ENCODE peak calls at places on chromosome 17, in four cellular contexts. U, R, H and S are unnamed samples.
A peak's percentile ranks its signal among the peaks of the same experiment; 100 is the strongest.

GRCh38 chr17:4329838-4330237 is 36.6 kb downstream of the UBE2G1 start:
- DNase-seq in U (no peak), R (peak; percentile 91), H (peak; percentile 78), S (no peak)

GRCh38 chr17:21278304-21279197 is 6.0 kb upstream of the MAP2K3 start:
- DNase-seq in U (no peak), R (peak; percentile 52), H (no peak), S (no peak)

GRCh38 chr17:62995377-62995885 is 29.4 kb downstream of the TANC2 start:
- DNase-seq in U (no peak), R (peak; percentile 33), H (peak; percentile 10), S (no peak)

GRCh38 chr17:9291912-9292562 is 270.7 kb downstream of the NTN1 start:
- DNase-seq in U (no peak), R (peak; percentile 31), H (no peak), S (peak; percentile 14)

GRCh38 chr17:79627184-79627765 is 16.4 kb upstream of the RBFOX3 start:
- DNase-seq in U (no peak), R (no peak), H (no peak), S (peak; percentile 4)

GRCh38 chr17:19237389-19238166 is 412 bp downstream of the EPN2 start:
- DNase-seq in U (no peak), R (no peak), H (no peak), S (peak; percentile 39)

GRCh38 chr17:79095345-79096055 is 20.9 kb downstream of the ENGASE start:
- DNase-seq in U (no peak), R (no peak), H (no peak), S (no peak)

GRCh38 chr17:41773190-41773588 is 13.3 kb downstream of the JUP start:
- DNase-seq in U (no peak), R (peak; percentile 59), H (peak; percentile 71), S (no peak)

GRCh38 chr17:57440522-57441269 is 184.4 kb downstream of the MSI2 start:
- DNase-seq in U (no peak), R (peak; percentile 47), H (no peak), S (peak; percentile 28)

GRCh38 chr17:4142107-4142900 is 526 bp downstream of the ZZEF1 start:
- DNase-seq in U (no peak), R (peak; percentile 29), H (no peak), S (no peak)

GRCh38 chr17:78697846-78698343 is 84.2 kb downstream of the CYTH1 start:
- DNase-seq in U (no peak), R (no peak), H (no peak), S (no peak)

GRCh38 chr17:38704645-38705522 is at the start of gene MLLT6:
- DNase-seq in U (no peak), R (peak; percentile 76), H (no peak), S (peak; percentile 52)

GRCh38 chr17:27552467-27552779 is 78.6 kb upstream of the LGALS9 start:
- DNase-seq in U (no peak), R (peak; percentile 51), H (no peak), S (no peak)

GRCh38 chr17:63946440-63947363 is 14.6 kb upstream of the CD79B start:
- DNase-seq in U (peak; percentile 91), R (peak; percentile 15), H (no peak), S (peak; percentile 43)

GRCh38 chr17:59347975-59348391 is 16.5 kb downstream of the YPEL2 start:
- DNase-seq in U (no peak), R (no peak), H (no peak), S (no peak)

GRCh38 chr17:82327757-82328140 is 5.8 kb downstream of the SECTM1 start:
- DNase-seq in U (no peak), R (no peak), H (no peak), S (no peak)

GRCh38 chr17:14206891-14207290 is 29.8 kb downstream of the CDRT15 start:
- DNase-seq in U (no peak), R (no peak), H (no peak), S (no peak)

GRCh38 chr17:57530508-57530907 is 214.6 kb downstream of the CCDC182 start:
- DNase-seq in U (no peak), R (peak; percentile 50), H (no peak), S (no peak)

GRCh38 chr17:55056530-55056929 is 88.0 kb downstream of the STXBP4 start:
- DNase-seq in U (no peak), R (no peak), H (no peak), S (no peak)

GRCh38 chr17:78781339-78782304 is at the start of gene CYTH1:
- DNase-seq in U (no peak), R (no peak), H (no peak), S (peak; percentile 31)

GRCh38 chr17:37779554-37779953 is 34.7 kb upstream of the HNF1B start:
- DNase-seq in U (no peak), R (peak; percentile 84), H (no peak), S (no peak)

GRCh38 chr17:4199818-4200402 is 56.9 kb downstream of the CYB5D2 start:
- DNase-seq in U (peak; percentile 51), R (peak; percentile 34), H (no peak), S (no peak)

GRCh38 chr17:72600934-72601333 is 480.1 kb downstream of the SOX9 start:
- DNase-seq in U (no peak), R (peak; percentile 76), H (no peak), S (no peak)

GRCh38 chr17:83126275-83126930 is 47.0 kb downstream of the METRNL start:
- DNase-seq in U (no peak), R (no peak), H (no peak), S (no peak)

GRCh38 chr17:38868968-38869646 is 751 bp upstream of the LASP1 start:
- DNase-seq in U (peak; percentile 57), R (peak; percentile 87), H (no peak), S (peak; percentile 94)

GRCh38 chr17:18190629-18191028 is 7.0 kb downstream of the ALKBH5 start:
- DNase-seq in U (no peak), R (no peak), H (no peak), S (no peak)

GRCh38 chr17:18187226-18187625 is 3.6 kb downstream of the ALKBH5 start:
- DNase-seq in U (no peak), R (peak; percentile 42), H (no peak), S (no peak)

GRCh38 chr17:18186271-18186982 is 2.8 kb downstream of the ALKBH5 start:
- DNase-seq in U (no peak), R (peak; percentile 66), H (no peak), S (no peak)

GRCh38 chr17:18185832-18186231 is 2.2 kb downstream of the ALKBH5 start:
- DNase-seq in U (no peak), R (no peak), H (no peak), S (no peak)

DNA sequence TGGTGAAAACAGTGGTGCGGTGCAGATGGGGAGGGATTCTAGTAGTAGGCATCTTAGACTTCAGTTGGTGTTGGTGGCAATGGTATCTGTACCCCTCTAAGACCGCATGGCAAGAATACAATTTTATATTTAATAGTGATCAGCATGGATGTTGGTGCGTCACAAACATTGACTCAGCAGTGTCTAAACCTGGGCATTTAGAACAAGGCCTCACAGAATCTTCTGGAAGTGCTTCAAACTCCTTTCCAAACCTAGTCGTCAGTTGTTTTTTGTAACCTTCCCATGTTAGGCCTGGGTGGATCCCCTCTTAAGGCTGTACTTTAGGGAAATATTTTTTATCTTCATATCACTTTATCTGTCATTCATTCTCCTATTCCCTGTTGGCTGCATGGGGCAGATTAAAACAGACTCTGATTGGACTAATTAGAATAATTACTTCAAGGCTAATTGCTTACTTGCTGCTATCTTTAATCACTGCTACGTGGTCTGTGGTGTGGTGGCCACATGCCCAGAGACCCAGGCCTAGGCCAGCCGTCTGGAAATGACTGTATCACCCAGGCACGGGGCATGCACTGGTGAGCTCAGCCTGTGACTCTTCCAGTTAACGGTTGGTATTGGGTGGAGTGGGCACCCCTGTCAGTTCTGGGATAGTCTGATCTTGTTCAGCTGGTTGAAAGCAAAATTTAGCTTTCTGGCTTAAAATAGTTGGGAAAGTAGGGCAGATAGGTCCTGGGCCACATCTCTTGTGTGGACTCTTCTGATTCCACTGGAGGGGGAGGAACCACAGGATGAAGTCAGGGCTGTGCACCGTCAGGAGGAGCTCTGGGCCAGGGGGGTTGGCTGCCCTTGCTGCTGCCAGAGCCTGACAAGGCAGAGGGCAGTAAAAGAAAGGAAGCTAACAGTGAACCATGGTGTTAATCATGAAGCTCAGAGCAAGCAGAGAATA is 4.5 kb downstream of the ALKBH5 start:
- DNase-seq in U (no peak), R (peak; percentile 58), H (no peak), S (no peak)
- TF ChIP-seq CTCF in U (no peak), R (no peak), H (no peak), S (no peak)

GRCh38 chr17:43757171-43757660 is 1.4 kb downstream of the SOST start:
- DNase-seq in U (no peak), R (no peak), H (no peak), S (no peak)

GRCh38 chr17:43753488-43754129 is 5.0 kb downstream of the SOST start:
- DNase-seq in U (no peak), R (peak; percentile 44), H (no peak), S (no peak)

GRCh38 chr17:43754947-43755346 is 3.6 kb downstream of the SOST start:
- DNase-seq in U (no peak), R (no peak), H (no peak), S (no peak)

GRCh38 chr17:43756176-43756575 is 2.4 kb downstream of the SOST start:
- DNase-seq in U (no peak), R (no peak), H (no peak), S (no peak)

GRCh38 chr17:43755389-43755875 is 3.2 kb downstream of the SOST start:
- DNase-seq in U (no peak), R (no peak), H (no peak), S (peak; percentile 60)
- TF ChIP-seq CTCF in U (no peak), R (no peak), H (no peak), S (peak; percentile 30)

DNA sequence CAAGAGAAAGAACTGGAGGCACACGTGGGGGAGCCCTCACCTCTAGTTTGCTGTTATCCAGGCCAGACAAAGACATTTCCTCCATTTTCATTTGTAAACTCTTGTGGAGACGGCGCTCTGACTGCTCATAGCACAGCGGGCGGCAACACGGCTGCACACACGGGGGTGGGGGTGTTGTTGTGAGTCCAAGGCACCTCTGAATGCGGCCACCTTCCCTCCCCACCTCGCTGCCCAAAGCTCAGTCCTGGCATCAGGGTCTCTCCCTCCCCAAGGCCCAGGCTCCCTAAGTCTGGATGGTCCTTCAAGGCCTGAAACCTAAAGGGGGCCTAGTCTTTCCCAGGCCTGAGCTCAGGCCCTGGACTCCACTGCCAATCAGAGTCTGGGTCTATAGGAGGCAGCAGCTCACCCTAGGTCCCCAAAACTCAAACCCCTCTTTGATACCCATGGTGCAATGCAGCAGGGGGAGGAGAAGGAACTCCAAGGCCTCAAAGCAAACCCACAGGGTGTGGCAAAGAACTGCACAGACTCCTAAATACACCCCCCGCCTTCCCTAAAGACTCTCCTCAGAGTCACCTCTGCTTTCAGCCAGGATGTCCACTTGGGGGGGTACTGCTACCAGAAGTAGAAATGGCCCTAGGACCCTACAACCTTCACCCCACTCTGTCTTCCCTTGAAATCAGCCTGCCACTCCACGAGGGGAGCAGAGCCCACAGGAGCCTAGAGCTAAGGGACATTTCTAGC is 1.5 kb downstream of the ATXN7L3 start:
- DNase-seq in U (no peak), R (peak; percentile 76), H (no peak), S (no peak)
- TF ChIP-seq CTCF in U (no peak), R (peak; percentile 36), H (peak; percentile 16), S (no peak)

GRCh38 chr17:81128338-81128737 is 37.0 kb upstream of the PVALEF start:
- DNase-seq in U (no peak), R (no peak), H (no peak), S (no peak)

GRCh38 chr17:81130385-81131288 is 34.7 kb upstream of the PVALEF start:
- DNase-seq in U (no peak), R (no peak), H (no peak), S (no peak)

GRCh38 chr17:81129711-81130367 is 35.5 kb upstream of the PVALEF start:
- DNase-seq in U (no peak), R (no peak), H (no peak), S (no peak)

GRCh38 chr17:81128774-81129173 is 36.5 kb upstream of the PVALEF start:
- DNase-seq in U (no peak), R (no peak), H (no peak), S (no peak)

GRCh38 chr17:81129289-81129688 is 36.0 kb upstream of the PVALEF start:
- DNase-seq in U (no peak), R (no peak), H (no peak), S (no peak)
- TF ChIP-seq CTCF in U (peak; percentile 9), R (no peak), H (no peak), S (no peak)